ENCODE peak calls at places on chromosomes 16 and 17, in five cellular contexts. O, L, Y, G and J are unnamed samples.

GRCh38 chr17:43176119-43176570 is 5.1 kb downstream of the NBR1 start:
- DNase-seq in O (no peak), L (peak; percentile 42), Y (no peak), G (no peak), J (no peak)

GRCh38 chr17:73101031-73101430 is 8.5 kb upstream of the SLC39A11 start:
- DNase-seq in O (no peak), L (no peak), Y (no peak), G (no peak), J (no peak)

GRCh38 chr17:79214940-79215604 is 140.4 kb downstream of the ENGASE start:
- DNase-seq in O (no peak), L (no peak), Y (no peak), G (no peak), J (no peak)

GRCh38 chr17:39763046-39763800 is 25.5 kb downstream of the GRB7 start:
- DNase-seq in O (peak; percentile 29), L (no peak), Y (no peak), G (no peak), J (no peak)

GRCh38 chr17:62565817-62566216 is 61.7 kb upstream of the MRC2 start:
- DNase-seq in O (peak; percentile 65), L (no peak), Y (no peak), G (no peak), J (no peak)

GRCh38 chr17:49452173-49452572 is 37.5 kb upstream of the PHB1 start:
- DNase-seq in O (no peak), L (no peak), Y (no peak), G (no peak), J (no peak)

GRCh38 chr16:5490499-5490898 is 392.9 kb upstream of the EEF2KMT start:
- DNase-seq in O (no peak), L (peak; percentile 69), Y (peak; percentile 79), G (no peak), J (no peak)

GRCh38 chr17:28272166-28272565 is 46.8 kb upstream of the TMEM97 start:
- DNase-seq in O (no peak), L (no peak), Y (no peak), G (no peak), J (no peak)

GRCh38 chr17:66203274-66204015 is 11.5 kb upstream of the CEP112 start:
- DNase-seq in O (no peak), L (no peak), Y (no peak), G (no peak), J (no peak)

GRCh38 chr16:31063843-31064611 is 10.0 kb downstream of the ZNF668 start:
- DNase-seq in O (no peak), L (no peak), Y (no peak), G (no peak), J (no peak)

GRCh38 chr17:21842332-21843317 is 150.3 kb downstream of the KCNJ18 start:
- DNase-seq in O (no peak), L (no peak), Y (peak; percentile 75), G (no peak), J (no peak)

GRCh38 chr16:84800118-84800517 is 19.7 kb upstream of the CRISPLD2 start:
- DNase-seq in O (no peak), L (no peak), Y (no peak), G (no peak), J (no peak)

GRCh38 chr16:89033796-89034572 is 57.0 kb upstream of the CBFA2T3 start:
- DNase-seq in O (no peak), L (no peak), Y (peak; percentile 46), G (no peak), J (no peak)

GRCh38 chr16:3363793-3364192 is 8.1 kb downstream of the OR2C1 start:
- DNase-seq in O (no peak), L (no peak), Y (no peak), G (no peak), J (no peak)

GRCh38 chr17:72735602-72736001 is 356.9 kb downstream of the SLC39A11 start:
- DNase-seq in O (no peak), L (peak; percentile 60), Y (no peak), G (no peak), J (no peak)

GRCh38 chr16:75402821-75403475 is 30.4 kb downstream of the CFDP1 start:
- DNase-seq in O (peak; percentile 70), L (no peak), Y (no peak), G (no peak), J (no peak)

GRCh38 chr17:55334881-55335523 is 70.2 kb downstream of the HLF start:
- DNase-seq in O (no peak), L (no peak), Y (no peak), G (no peak), J (no peak)

GRCh38 chr17:17382060-17382449 is 78.9 kb downstream of the NT5M start:
- DNase-seq in O (no peak), L (no peak), Y (no peak), G (no peak), J (no peak)

GRCh38 chr17:8096541-8096940 is 9.0 kb upstream of the ALOX12B start:
- DNase-seq in O (no peak), L (no peak), Y (no peak), G (no peak), J (no peak)

GRCh38 chr17:64020068-64020766 is at the start of gene ICAM2:
- DNase-seq in O (no peak), L (peak; percentile 83), Y (no peak), G (peak; percentile 93), J (no peak)

GRCh38 chr17:82933911-82934310 is 94.1 kb upstream of the ZNF750 start:
- DNase-seq in O (no peak), L (peak; percentile 5), Y (peak; percentile 67), G (no peak), J (no peak)

GRCh38 chr16:57667069-57667525 is 1.0 kb upstream of the ADGRG3 start:
- DNase-seq in O (no peak), L (no peak), Y (no peak), G (no peak), J (no peak)

GRCh38 chr17:70195091-70195490 is 25.8 kb downstream of the KCNJ2 start:
- DNase-seq in O (no peak), L (no peak), Y (no peak), G (no peak), J (no peak)

GRCh38 chr17:35293151-35293837 is 50.4 kb downstream of the SLFN5 start:
- DNase-seq in O (no peak), L (no peak), Y (no peak), G (no peak), J (no peak)

GRCh38 chr16:88923926-88924833 is 52.8 kb downstream of the CBFA2T3 start:
- DNase-seq in O (no peak), L (no peak), Y (no peak), G (no peak), J (no peak)

GRCh38 chr16:4946917-4947316 is 10.0 kb upstream of the PPL start:
- DNase-seq in O (no peak), L (no peak), Y (no peak), G (no peak), J (no peak)

GRCh38 chr17:78131172-78132085 is 858 bp downstream of the TMC8 start:
- DNase-seq in O (no peak), L (peak; percentile 32), Y (peak; percentile 82), G (peak; percentile 31), J (no peak)

GRCh38 chr17:40319651-40320550 is 10.9 kb downstream of the RARA start:
- DNase-seq in O (no peak), L (peak; percentile 75), Y (no peak), G (peak; percentile 82), J (no peak)

GRCh38 chr17:78665952-78666920 is 89.0 kb upstream of the DNAH17 start:
- DNase-seq in O (no peak), L (no peak), Y (peak; percentile 72), G (no peak), J (no peak)

GRCh38 chr16:85281181-85281580 is 168.9 kb upstream of the CIBAR2 start:
- DNase-seq in O (no peak), L (no peak), Y (no peak), G (no peak), J (no peak)

GRCh38 chr16:89422905-89423630 is 67.3 kb downstream of the ANKRD11 start:
- DNase-seq in O (peak; percentile 80), L (no peak), Y (no peak), G (no peak), J (no peak)

GRCh38 chr16:76583466-76583865 is 306.3 kb downstream of the CNTNAP4 start:
- DNase-seq in O (peak; percentile 3), L (no peak), Y (no peak), G (no peak), J (no peak)

GRCh38 chr16:69904495-69905170 is 46.5 kb upstream of the CLEC18A start:
- DNase-seq in O (no peak), L (peak; percentile 41), Y (no peak), G (no peak), J (no peak)

GRCh38 chr16:49012961-49013726 is 268.5 kb downstream of the CBLN1 start:
- DNase-seq in O (no peak), L (peak; percentile 24), Y (no peak), G (no peak), J (no peak)

GRCh38 chr16:51523400-51523799 is 372.3 kb upstream of the SALL1 start:
- DNase-seq in O (peak; percentile 33), L (no peak), Y (no peak), G (no peak), J (no peak)

GRCh38 chr17:72943826-72944689 is 148.4 kb downstream of the SLC39A11 start:
- DNase-seq in O (no peak), L (no peak), Y (no peak), G (no peak), J (no peak)

GRCh38 chr17:1989135-1989534 is 36.0 kb downstream of the RTN4RL1 start:
- DNase-seq in O (peak; percentile 68), L (no peak), Y (peak; percentile 82), G (no peak), J (no peak)

GRCh38 chr17:17809527-17810373 is 27.0 kb downstream of the SREBF1 start:
- DNase-seq in O (peak; percentile 41), L (no peak), Y (peak; percentile 89), G (no peak), J (no peak)

GRCh38 chr17:80097307-80097630 is 4.1 kb upstream of the GAA start:
- DNase-seq in O (no peak), L (no peak), Y (peak; percentile 49), G (no peak), J (no peak)